ENCODE peak calls at places on chromosomes 11 and 22, in nine cellular contexts. J is NCI-H2171; G is C1 segment of cervical spinal cord; S is activated T-cell treated with anti-CD3 and anti-CD28 coated beads for 24 hours; U is anterior cingulate cortex; Y is GDM1; V is stimulated activated CD4-positive, alpha-beta T cell treated with anti-CD3 and anti-CD28 coated beads, Interleukin-1b, Interleukin-23, amount 100 ng/mL, for 48 hours; B is iris pigment epithelial cell; X is upper lobe of right lung. Q is an unnamed sample.

GRCh38 chr11:95231881-95232605 is 1.0 kb upstream of the SESN3 start:
- DNase-seq in G (peak; percentile 57), Y (no peak), X (peak; percentile 80), U (peak; percentile 74), B (peak; percentile 39), V (peak; percentile 76), J (peak; percentile 19), S (peak; percentile 44), Q (no peak)

GRCh38 chr11:501683-502287 is 5.3 kb downstream of the RNH1 start:
- DNase-seq in J (no peak), X (no peak), S (no peak), V (no peak), Y (no peak), B (no peak), U (no peak), G (no peak), Q (no peak)

GRCh38 chr11:118042126-118042525 is 34.8 kb upstream of the TMPRSS4 start:
- DNase-seq in U (no peak), S (no peak), Y (no peak), J (no peak), V (no peak), G (no peak), B (no peak), X (no peak), Q (no peak)

GRCh38 chr11:15663778-15664218 is 549.1 kb downstream of the INSC start:
- DNase-seq in Y (no peak), X (no peak), S (no peak), J (no peak), G (no peak), U (no peak), V (no peak), B (no peak), Q (no peak)

GRCh38 chr11:8382436-8383053 is 118.9 kb upstream of the LMO1 start:
- DNase-seq in V (no peak), G (no peak), S (no peak), J (no peak), U (no peak), Y (no peak), B (peak; percentile 43), X (peak; percentile 49), Q (no peak)

GRCh38 chr11:125091247-125091876 is 20.1 kb downstream of the TMEM218 start:
- DNase-seq in J (peak; percentile 2), U (no peak), S (no peak), Y (peak; percentile 41), G (no peak), B (peak; percentile 76), V (no peak), X (peak; percentile 34), Q (peak; percentile 75)

GRCh38 chr22:44988671-44989070 is 21.1 kb downstream of the PHF21B start:
- DNase-seq in G (no peak), J (no peak), X (no peak), U (no peak), V (no peak), Y (no peak), S (no peak), B (no peak), Q (no peak)

GRCh38 chr22:25021976-25022711 is 69.6 kb downstream of the KIAA1671 start:
- DNase-seq in S (no peak), U (no peak), V (no peak), B (no peak), G (no peak), X (peak; percentile 52), Y (no peak), J (peak; percentile 86), Q (no peak)

GRCh38 chr11:9656864-9657263 is 7.0 kb upstream of the SWAP70 start:
- DNase-seq in J (no peak), B (no peak), Y (no peak), U (no peak), X (no peak), S (no peak), G (no peak), V (no peak), Q (no peak)

GRCh38 chr11:14578551-14578956 is 58.4 kb upstream of the PSMA1 start:
- DNase-seq in B (peak; percentile 88), Y (peak; percentile 51), X (no peak), U (no peak), G (no peak), V (peak; percentile 41), S (peak; percentile 52), J (no peak), Q (no peak)

GRCh38 chr22:48531108-48531507 is 1296.6 kb downstream of the BRD1 start:
- DNase-seq in X (no peak), V (no peak), S (no peak), Y (no peak), U (no peak), G (no peak), B (no peak), J (no peak), Q (no peak)

GRCh38 chr11:28760676-28761390 is 652.6 kb downstream of the METTL15 start:
- DNase-seq in S (no peak), Y (no peak), U (no peak), G (no peak), J (no peak), V (no peak), B (peak; percentile 86), X (no peak), Q (no peak)

GRCh38 chr11:12184696-12185095 is 74.3 kb downstream of the MICAL2 start:
- DNase-seq in S (no peak), Y (no peak), G (no peak), V (no peak), B (peak; percentile 69), U (no peak), X (no peak), J (no peak), Q (no peak)

GRCh38 chr22:17576475-17576874 is 13.2 kb downstream of the SLC25A18 start:
- DNase-seq in B (peak; percentile 94), J (no peak), U (no peak), S (no peak), G (no peak), Y (no peak), V (peak; percentile 32), X (no peak), Q (no peak)

GRCh38 chr11:131561486-131561885 is 191.1 kb downstream of the NTM start:
- DNase-seq in J (no peak), S (no peak), U (no peak), V (no peak), B (no peak), X (no peak), Y (no peak), G (no peak), Q (no peak)

GRCh38 chr11:69930081-69931059 is 111.2 kb upstream of the FGF3 start:
- DNase-seq in G (no peak), J (no peak), X (peak; percentile 52), V (no peak), B (no peak), U (no peak), S (no peak), Y (no peak), Q (no peak)

GRCh38 chr11:75425422-75425821 is 7.6 kb downstream of the KLHL35 start:
- DNase-seq in U (no peak), V (no peak), B (no peak), G (no peak), Y (no peak), S (no peak), J (no peak), X (no peak), Q (no peak)

GRCh38 chr22:20111045-20111688 is 4.7 kb upstream of the RANBP1 start:
- DNase-seq in Y (no peak), U (no peak), V (peak; percentile 49), X (no peak), S (no peak), J (peak; percentile 15), G (no peak), B (peak; percentile 29), Q (no peak)

GRCh38 chr11:73217131-73217809 is 811 bp upstream of the P2RY2 start:
- DNase-seq in Y (no peak), U (no peak), B (no peak), J (no peak), S (no peak), X (peak; percentile 64), V (no peak), G (no peak), Q (no peak)

GRCh38 chr22:30390974-30391691 is 3.9 kb upstream of the RNF215 start:
- DNase-seq in J (peak; percentile 47), G (no peak), B (peak; percentile 73), Y (peak; percentile 66), V (peak; percentile 79), S (peak; percentile 73), U (peak; percentile 52), X (peak; percentile 83), Q (peak; percentile 74)

GRCh38 chr11:15179167-15179566 is 64.4 kb downstream of the INSC start:
- DNase-seq in G (no peak), V (no peak), X (no peak), Y (no peak), J (no peak), U (no peak), S (no peak), B (peak; percentile 35), Q (no peak)

GRCh38 chr11:17275376-17276235 is 933 bp upstream of the NUCB2 start:
- DNase-seq in U (no peak), G (no peak), V (no peak), S (no peak), B (no peak), Y (no peak), X (no peak), J (no peak), Q (no peak)

GRCh38 chr11:67295846-67296245 is 6.7 kb downstream of the ANKRD13D start:
- DNase-seq in S (no peak), U (no peak), X (no peak), J (no peak), V (no peak), Y (no peak), B (no peak), G (no peak), Q (no peak)

GRCh38 chr11:109983358-109983757 is 109.8 kb upstream of the ZC3H12C start:
- DNase-seq in X (no peak), J (no peak), V (no peak), S (no peak), G (no peak), B (no peak), U (no peak), Y (no peak), Q (no peak)

Q was measured in frontal cortex.